ENCODE peak calls at places on chromosomes 4 and X, in eight cellular contexts. One of them, this sample, is unnamed.

GRCh38 chr4:166197166-166197565 is 324.1 kb downstream of the TLL1 start:
- DNase-seq in pons: no peak
- DNase-seq in neural progenitor cell: no peak
- DNase-seq in occipital lobe: no peak
- DNase-seq in choroid plexus epithelial cell: no peak
- DNase-seq in T-helper 2 cell: no peak
- DNase-seq in DMS79 treated with DMSO at 0.1 percent for 48 hours: no peak
- DNase-seq in NCI-H460: no peak
- DNase-seq in this sample: no peak

GRCh38 chr4:71406459-71406963 is 67.7 kb downstream of the SLC4A4 start:
- DNase-seq in choroid plexus epithelial cell: no peak
- DNase-seq in neural progenitor cell: no peak
- DNase-seq in T-helper 2 cell: no peak
- DNase-seq in occipital lobe: no peak
- DNase-seq in DMS79 treated with DMSO at 0.1 percent for 48 hours: no peak
- DNase-seq in NCI-H460: no peak
- DNase-seq in pons: no peak
- DNase-seq in this sample: no peak

GRCh38 chr4:119139316-119139715 is 3.7 kb downstream of the MYOZ2 start:
- DNase-seq in occipital lobe: no peak
- DNase-seq in choroid plexus epithelial cell: peak
- DNase-seq in NCI-H460: no peak
- DNase-seq in DMS79 treated with DMSO at 0.1 percent for 48 hours: no peak
- DNase-seq in neural progenitor cell: no peak
- DNase-seq in T-helper 2 cell: no peak
- DNase-seq in pons: peak
- DNase-seq in this sample: no peak

GRCh38 chr4:180190382-180190781 is 2052.8 kb upstream of the TENM3 start:
- DNase-seq in neural progenitor cell: no peak
- DNase-seq in occipital lobe: no peak
- DNase-seq in choroid plexus epithelial cell: no peak
- DNase-seq in pons: no peak
- DNase-seq in T-helper 2 cell: no peak
- DNase-seq in NCI-H460: no peak
- DNase-seq in DMS79 treated with DMSO at 0.1 percent for 48 hours: no peak
- DNase-seq in this sample: no peak

GRCh38 chrX:110420771-110421498 is 62.3 kb downstream of the RTL9 start:
- DNase-seq in T-helper 2 cell: no peak
- DNase-seq in DMS79 treated with DMSO at 0.1 percent for 48 hours: no peak
- DNase-seq in pons: peak
- DNase-seq in NCI-H460: no peak
- DNase-seq in choroid plexus epithelial cell: peak
- DNase-seq in neural progenitor cell: no peak
- DNase-seq in occipital lobe: peak
- DNase-seq in this sample: no peak

GRCh38 chrX:19758536-19758935 is 128.9 kb downstream of the SH3KBP1 start:
- DNase-seq in neural progenitor cell: no peak
- DNase-seq in choroid plexus epithelial cell: no peak
- DNase-seq in DMS79 treated with DMSO at 0.1 percent for 48 hours: no peak
- DNase-seq in occipital lobe: no peak
- DNase-seq in NCI-H460: no peak
- DNase-seq in T-helper 2 cell: no peak
- DNase-seq in pons: no peak
- DNase-seq in this sample: no peak

GRCh38 chr4:139942284-139942683 is 211.7 kb downstream of the MAML3 start:
- DNase-seq in neural progenitor cell: no peak
- DNase-seq in DMS79 treated with DMSO at 0.1 percent for 48 hours: no peak
- DNase-seq in occipital lobe: no peak
- DNase-seq in T-helper 2 cell: no peak
- DNase-seq in NCI-H460: no peak
- DNase-seq in pons: no peak
- DNase-seq in choroid plexus epithelial cell: no peak
- DNase-seq in this sample: no peak

GRCh38 chrX:111875881-111876280 is at the start of gene TRPC5OS:
- DNase-seq in DMS79 treated with DMSO at 0.1 percent for 48 hours: no peak
- DNase-seq in occipital lobe: no peak
- DNase-seq in pons: no peak
- DNase-seq in neural progenitor cell: no peak
- DNase-seq in NCI-H460: no peak
- DNase-seq in T-helper 2 cell: no peak
- DNase-seq in choroid plexus epithelial cell: no peak
- DNase-seq in this sample: no peak

This sample was measured in hypothalamus.